ENCODE peak calls at places on chromosomes 11 and 22, in eight cellular contexts. F is prostate gland, B is upper lobe of right lung, V is aorta, N is colonic mucosa, X is stomach, A is upper lobe of left lung, S is A673. R is an unnamed sample. For H3K9me3 and H3K4me1, the result is how much of the 10 kb centered on the place peaks cover.

GRCh38 chr11:10418259-10418949 is 36.7 kb upstream of the AMPD3 start:
- DNase-seq in F (no peak), B (no peak), V (no peak), N (no peak), X (no peak), A (no peak), S (no peak), R (no peak)

GRCh38 chr11:61174275-61174674 is 13.0 kb upstream of the VPS37C start:
- DNase-seq in F (no peak), B (no peak), V (no peak), N (no peak), X (peak), A (no peak), S (no peak), R (no peak)

GRCh38 chr11:612201-612960 is 3.4 kb downstream of the IRF7 start:
- DNase-seq in F (no peak), B (peak), V (peak), N (peak), X (peak), A (peak), S (no peak), R (peak)

GRCh38 chr22:47836957-47837356 is 1074.5 kb downstream of the TBC1D22A start:
- DNase-seq in F (no peak), B (no peak), V (no peak), N (no peak), X (no peak), A (no peak), S (no peak), R (no peak)

GRCh38 chr11:102422817-102423725 is 29.5 kb downstream of the TMEM123 start:
- DNase-seq in F (no peak), B (no peak), V (no peak), N (no peak), X (no peak), A (no peak), S (no peak), R (no peak)

GRCh38 chr11:128304666-128305485 is 282.5 kb downstream of the ETS1 start:
- DNase-seq in F (no peak), B (no peak), V (no peak), N (no peak), X (no peak), A (no peak), S (no peak), R (no peak)

GRCh38 chr11:14541180-14541579 is 21.0 kb upstream of the PSMA1 start:
- DNase-seq in F (no peak), B (no peak), V (no peak), N (no peak), X (no peak), A (no peak), S (no peak), R (peak)

GRCh38 chr22:22045576-22046335 is 63.2 kb upstream of the TOP3B start:
- DNase-seq in F (no peak), B (no peak), V (no peak), N (no peak), X (no peak), A (no peak), S (no peak), R (no peak)

GRCh38 chr11:94938399-94939055 is 34.8 kb downstream of the CWC15 start:
- DNase-seq in F (peak), B (no peak), V (no peak), N (no peak), X (no peak), A (no peak), S (peak), R (peak)

GRCh38 chr11:624705-625635 is at the start of gene CDHR5:
- DNase-seq in F (no peak), B (no peak), V (no peak), N (peak), X (no peak), A (peak), S (no peak), R (no peak)

GRCh38 chr22:36739185-36739584 is 35.6 kb upstream of the CACNG2 start:
- DNase-seq in F (no peak), B (no peak), V (no peak), N (no peak), X (no peak), A (no peak), S (no peak), R (peak)

GRCh38 chr22:27405672-27406388 is 395.7 kb downstream of the MN1 start:
- DNase-seq in F (peak), B (peak), V (peak), N (peak), X (peak), A (no peak), S (peak), R (peak)

GRCh38 chr11:441418-442274 is at the start of gene ANO9:
- DNase-seq in F (peak), B (peak), V (peak), N (peak), X (peak), A (no peak), S (no peak), R (no peak)

GRCh38 chr22:19193879-19194278 is 15.3 kb upstream of the SLC25A1 start:
- DNase-seq in F (no peak), B (no peak), V (peak), N (no peak), X (no peak), A (no peak), S (no peak), R (no peak)

GRCh38 chr22:46233231-46233630 is 16.9 kb downstream of the CDPF1 start:
- DNase-seq in F (no peak), B (no peak), V (peak), N (no peak), X (no peak), A (no peak), S (peak), R (peak)

GRCh38 chr11:111334495-111335123 is 36.3 kb downstream of the POU2AF3 start:
- DNase-seq in F (peak), B (no peak), V (no peak), N (peak), X (peak), A (no peak), S (no peak), R (no peak)

GRCh38 chr11:116312560-116313340 is 460.0 kb downstream of the BUD13 start:
- DNase-seq in F (peak), B (peak), V (peak), N (peak), X (peak), A (peak), S (no peak), R (peak)

GRCh38 chr11:19843106-19843505 is 130.5 kb downstream of the NAV2 start:
- DNase-seq in F (no peak), B (no peak), V (no peak), N (no peak), X (no peak), A (no peak), S (no peak), R (no peak)

GRCh38 chr22:38843716-38844660 is at the start of gene NPTXR:
- DNase-seq in F (peak), B (no peak), V (peak), N (no peak), X (peak), A (peak), S (peak), R (peak)

GRCh38 chr11:6402561-6402981 is 12.3 kb downstream of the SMPD1 start:
- DNase-seq in F (no peak), B (no peak), V (no peak), N (peak), X (no peak), A (no peak), S (no peak), R (no peak)

GRCh38 chr11:130180491-130180890 is 20.9 kb downstream of the ST14 start:
- DNase-seq in F (no peak), B (no peak), V (no peak), N (peak), X (no peak), A (no peak), S (no peak), R (no peak)

GRCh38 chr11:59999732-60000131 is 17.2 kb upstream of the OOSP4B start:
- DNase-seq in F (no peak), B (no peak), V (no peak), N (no peak), X (no peak), A (no peak), S (peak), R (no peak)

GRCh38 chr11:57646221-57646620 is 3.5 kb downstream of the YPEL4 start:
- DNase-seq in F (no peak), B (no peak), V (no peak), N (no peak), X (no peak), A (no peak), S (no peak), R (no peak)

GRCh38 chr11:57647368-57647767 is 2.3 kb downstream of the YPEL4 start:
- DNase-seq in F (no peak), B (no peak), V (no peak), N (no peak), X (no peak), A (no peak), S (peak), R (no peak)

GRCh38 chr11:57645716-57646085 is 4.0 kb downstream of the YPEL4 start:
- DNase-seq in F (no peak), B (no peak), V (no peak), N (no peak), X (no peak), A (no peak), S (no peak), R (no peak)

GRCh38 chr11:57647960-57648776 is 1.5 kb downstream of the YPEL4 start:
- DNase-seq in F (no peak), B (peak), V (no peak), N (no peak), X (no peak), A (no peak), S (peak), R (no peak)

GRCh38 chr11:57646756-57647303 is 2.9 kb downstream of the YPEL4 start:
- DNase-seq in F (no peak), B (no peak), V (no peak), N (no peak), X (no peak), A (peak), S (peak), R (no peak)
- H3K27ac ChIP-seq in F (no peak), B (no peak), V (no peak), N (no peak), X (no peak), A (no peak), S (no peak), R (no peak)

DNA sequence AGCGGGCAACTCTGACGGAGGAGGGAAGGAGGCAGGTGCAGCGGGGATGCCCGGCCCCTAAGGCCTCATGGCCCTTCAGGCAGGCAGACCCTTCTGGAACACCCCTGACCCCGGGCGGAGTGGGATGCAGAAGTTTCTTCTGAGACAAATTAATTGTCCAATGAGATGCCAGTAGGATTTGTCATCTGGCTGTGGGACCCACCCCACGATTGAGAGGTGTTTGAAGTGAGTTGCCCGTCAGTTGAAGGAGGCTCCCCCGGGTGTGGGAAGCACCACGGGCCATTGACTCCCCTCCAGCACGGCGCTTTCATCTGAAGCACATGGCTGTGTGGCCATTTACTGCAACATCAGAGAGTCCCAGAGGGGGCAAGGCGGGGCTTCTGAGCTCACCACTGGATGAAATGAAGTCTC is 527.8 kb downstream of the BRD1 start:
- DNase-seq in F (no peak), B (peak), V (peak), N (no peak), X (peak), A (no peak), S (no peak), R (peak)
- H3K9me3 ChIP-seq in F (under half), B (under half), V (under half), N (under half), X (under half), A (under half), S (under half), R (under half)

DNA sequence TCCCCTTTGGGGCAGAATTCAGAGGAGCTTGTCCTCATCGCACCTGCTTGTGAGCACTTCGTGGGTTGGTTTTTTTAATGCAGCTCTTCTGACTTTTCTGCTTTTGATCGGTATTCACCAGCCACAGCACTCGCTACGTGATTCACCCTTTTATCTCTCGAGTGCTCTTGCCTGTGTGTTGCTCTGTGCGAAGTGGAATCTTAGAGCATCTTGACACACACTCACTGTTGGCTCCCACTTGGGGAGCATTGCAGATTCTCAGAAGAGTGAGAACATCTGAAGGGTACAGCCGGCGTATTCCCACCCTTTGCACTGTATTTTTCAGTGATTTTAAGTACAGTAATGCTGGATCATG is 10.9 kb downstream of the TNNT3 start:
- DNase-seq in F (no peak), B (no peak), V (no peak), N (no peak), X (no peak), A (no peak), S (no peak), R (no peak)
- H3K4me1 ChIP-seq in F (under half), B (under half), V (under half), N (under half), X (under half), A (under half), S (under half), R (under half)

GRCh38 chr11:66676279-66676919 is 1.3 kb downstream of the RBM4B start:
- DNase-seq in F (no peak), B (peak), V (peak), N (no peak), X (no peak), A (no peak), S (no peak), R (no peak)
- H3K27ac ChIP-seq in F (no peak), B (no peak), V (no peak), N (no peak), X (no peak), A (no peak), S (peak), R (no peak)

DNA sequence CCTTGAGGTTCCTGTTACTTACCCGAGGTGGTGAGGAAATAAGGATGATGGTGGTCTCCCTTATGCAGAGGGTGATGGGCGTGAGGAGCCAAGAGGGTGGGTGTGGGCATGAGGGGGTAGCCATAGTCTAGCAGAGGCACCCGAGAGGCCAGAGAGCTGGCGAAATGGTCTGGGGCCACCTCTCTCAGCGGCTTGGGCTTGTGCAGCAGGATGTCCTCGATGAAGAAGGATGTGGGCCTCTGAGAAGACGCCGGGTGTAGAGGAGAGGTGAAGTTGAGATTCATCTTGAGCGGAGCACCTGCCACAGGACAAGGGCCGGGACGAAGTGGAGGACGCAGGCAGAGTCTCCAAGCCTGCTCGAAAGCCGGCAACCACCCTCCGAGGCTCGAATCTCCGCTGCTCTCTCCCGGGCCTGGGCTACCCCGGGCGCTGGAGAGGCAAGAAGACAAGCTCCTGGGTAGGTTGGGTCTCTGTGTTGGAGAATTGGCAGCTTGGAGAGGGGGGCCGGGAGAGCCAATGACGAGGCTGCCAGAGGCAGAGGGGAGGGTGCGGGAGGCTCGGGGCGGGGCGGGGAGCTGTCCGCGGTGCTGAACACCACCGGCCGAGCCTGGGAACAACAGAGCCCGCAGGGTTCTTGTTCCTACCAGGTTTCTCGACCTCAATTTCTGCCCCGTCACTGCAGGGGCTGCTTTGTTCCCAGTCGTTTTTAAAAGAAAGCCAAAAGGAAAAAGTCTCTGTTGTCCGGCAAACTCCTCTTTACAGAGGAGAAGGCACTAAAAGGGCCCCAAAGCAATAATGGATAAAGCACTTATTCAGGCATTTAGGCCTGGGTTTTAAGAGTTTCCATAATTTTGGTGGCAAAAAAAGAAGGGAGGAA is at the start of gene BSX:
- DNase-seq in F (no peak), B (peak), V (peak), N (peak), X (peak), A (peak), S (peak), R (peak)
- H3K9me3 ChIP-seq in F (under half), B (under half), V (under half), N (under half), X (under half), A (under half), S (under half), R (under half)